ENCODE peak calls at places on chromosomes 7 and 10, in five cellular contexts. H is GM04504, L is mesendoderm, F is NCI-H2081, U is nucleus accumbens. T is an unnamed sample.

GRCh38 chr10:113022265-113022664 is 72.2 kb downstream of the TCF7L2 start:
- DNase-seq in H (no peak), L (no peak), F (no peak), U (no peak), T (no peak)

GRCh38 chr7:37234928-37235327 is 213.7 kb downstream of the ELMO1 start:
- DNase-seq in H (no peak), L (peak), F (peak), U (no peak), T (peak)

GRCh38 chr10:119049361-119049760 is 19.8 kb downstream of the NANOS1 start:
- DNase-seq in H (no peak), L (no peak), F (no peak), U (no peak), T (no peak)

GRCh38 chr10:5583525-5584175 is 58.9 kb downstream of the CALML3 start:
- DNase-seq in H (no peak), L (peak), F (peak), U (no peak), T (peak)

GRCh38 chr7:120805636-120806388 is 52.1 kb downstream of the TSPAN12 start:
- DNase-seq in H (peak), L (peak), F (peak), U (no peak), T (peak)

GRCh38 chr10:69338547-69339450 is 60.5 kb downstream of the HK1 start:
- DNase-seq in H (no peak), L (no peak), F (no peak), U (no peak), T (no peak)

GRCh38 chr10:124541076-124541903 is 79.7 kb downstream of the LHPP start:
- DNase-seq in H (no peak), L (no peak), F (no peak), U (no peak), T (no peak)

GRCh38 chr10:104472505-104472904 is 118.9 kb downstream of the CFAP58 start:
- DNase-seq in H (no peak), L (peak), F (no peak), U (no peak), T (no peak)

GRCh38 chr10:69004821-69005220 is 16.2 kb downstream of the KIFBP start:
- DNase-seq in H (no peak), L (peak), F (no peak), U (no peak), T (peak)

GRCh38 chr7:22726849-22727792 is at the start of gene IL6:
- DNase-seq in H (peak), L (peak), F (no peak), U (peak), T (no peak)

GRCh38 chr10:45557275-45557905 is 115.2 kb downstream of the ZFAND4 start:
- DNase-seq in H (no peak), L (peak), F (no peak), U (no peak), T (no peak)

GRCh38 chr7:103993551-103993950 is 4.1 kb upstream of the RELN start:
- DNase-seq in H (no peak), L (no peak), F (no peak), U (no peak), T (no peak)

GRCh38 chr10:48450811-48451466 is 144.5 kb downstream of the MAPK8 start:
- DNase-seq in H (no peak), L (no peak), F (no peak), U (no peak), T (no peak)

GRCh38 chr7:124718032-124718766 is 47.4 kb downstream of the GPR37 start:
- DNase-seq in H (no peak), L (no peak), F (no peak), U (no peak), T (no peak)

GRCh38 chr10:73650537-73651331 is 5.1 kb downstream of the SYNPO2L start:
- DNase-seq in H (peak), L (no peak), F (no peak), U (no peak), T (no peak)

GRCh38 chr7:129676017-129676897 is 64.7 kb downstream of the NRF1 start:
- DNase-seq in H (no peak), L (no peak), F (no peak), U (no peak), T (no peak)

GRCh38 chr7:93092757-93093370 is 24.9 kb downstream of the SAMD9 start:
- DNase-seq in H (peak), L (peak), F (no peak), U (no peak), T (peak)

GRCh38 chr7:138185132-138185908 is 109.1 kb downstream of the AKR1D1 start:
- DNase-seq in H (no peak), L (no peak), F (no peak), U (no peak), T (no peak)

GRCh38 chr10:89426230-89426868 is 12.0 kb downstream of the IFIT5 start:
- DNase-seq in H (peak), L (peak), F (peak), U (no peak), T (peak)

T was measured in T47D.